ENCODE peak calls at places on chromosomes 4 and X, in eight cellular contexts. E is mesendoderm; Z is left cardiac atrium; G is posterior cingulate gyrus; F is RPMI8226; J is NCI-H1092 treated with DMSO at 0.1 percent for 48 hours; Y is CD8-positive, alpha-beta T cell; I is GM10248. M is an unnamed sample.

GRCh38 chr4:139768913-139769312 is 103.3 kb downstream of the MGST2 start:
- DNase-seq in G (no peak), F (peak; percentile 15), I (no peak), Z (no peak), Y (no peak), E (peak; percentile 84), J (no peak), M (no peak)

GRCh38 chr4:165725352-165725751 is 147.7 kb upstream of the TLL1 start:
- DNase-seq in Y (no peak), Z (no peak), G (no peak), J (no peak), E (no peak), F (no peak), I (no peak), M (no peak)

GRCh38 chrX:56793533-56794320 is 64.7 kb downstream of the NBDY start:
- DNase-seq in Z (no peak), I (no peak), E (no peak), J (no peak), G (no peak), Y (no peak), F (no peak), M (no peak)

GRCh38 chr4:184498598-184498997 is 24.2 kb upstream of the IRF2 start:
- DNase-seq in J (no peak), Y (no peak), F (no peak), I (no peak), Z (no peak), E (no peak), G (no peak), M (no peak)

GRCh38 chrX:100874240-100874798 is at the start of gene NOX1:
- DNase-seq in J (no peak), I (no peak), E (no peak), G (no peak), Z (no peak), F (no peak), Y (no peak), M (no peak)

GRCh38 chr4:4821577-4821976 is 37.9 kb upstream of the MSX1 start:
- DNase-seq in J (no peak), G (no peak), Y (no peak), E (no peak), F (no peak), I (no peak), Z (no peak), M (no peak)

GRCh38 chr4:1347410-1347864 is 429 bp downstream of the UVSSA start:
- DNase-seq in F (peak; percentile 80), G (peak; percentile 85), I (peak; percentile 73), E (peak; percentile 82), Y (peak; percentile 18), J (peak; percentile 49), Z (peak; percentile 87), M (peak; percentile 72)

GRCh38 chr4:46804781-46805413 is 104.1 kb downstream of the COX7B2 start:
- DNase-seq in Y (no peak), Z (no peak), J (no peak), I (no peak), G (no peak), F (no peak), E (no peak), M (no peak)

GRCh38 chr4:37793562-37793961 is 32.9 kb upstream of the PGM2 start:
- DNase-seq in J (no peak), F (peak; percentile 3), I (no peak), Y (no peak), Z (no peak), E (peak; percentile 37), G (no peak), M (no peak)

GRCh38 chrX:154419189-154419588 is 7.8 kb downstream of the TAFAZZIN start:
- DNase-seq in E (no peak), G (no peak), I (no peak), Z (no peak), J (no peak), Y (no peak), F (no peak), M (no peak)

GRCh38 chr4:151117371-151117962 is 18.0 kb downstream of the RPS3A start:
- DNase-seq in G (no peak), E (peak; percentile 81), F (peak; percentile 51), Z (peak; percentile 42), I (peak; percentile 76), Y (peak; percentile 24), J (peak; percentile 66), M (peak; percentile 84)

GRCh38 chrX:285076-285677 is 4.0 kb downstream of the PLCXD1 start:
- DNase-seq in F (no peak), G (peak; percentile 6), J (no peak), Z (peak; percentile 1), E (no peak), Y (no peak), I (no peak), M (peak; percentile 7)

GRCh38 chr4:66178901-66179300 is 508.6 kb upstream of the EPHA5 start:
- DNase-seq in Y (no peak), Z (no peak), I (no peak), G (no peak), F (no peak), E (peak; percentile 19), J (no peak), M (no peak)

GRCh38 chr4:120842046-120842445 is 80.5 kb downstream of the PRDM5 start:
- DNase-seq in I (no peak), Y (no peak), J (no peak), F (no peak), G (no peak), Z (no peak), E (no peak), M (no peak)

GRCh38 chr4:168183717-168184571 is 91.6 kb downstream of the ANXA10 start:
- DNase-seq in G (no peak), Y (no peak), E (peak; percentile 25), F (peak; percentile 3), I (peak; percentile 41), J (peak; percentile 15), Z (no peak), M (no peak)

GRCh38 chr4:125191252-125191651 is 123.5 kb upstream of the FAT4 start:
- DNase-seq in I (no peak), F (no peak), Y (no peak), E (no peak), Z (no peak), J (no peak), G (no peak), M (no peak)